ENCODE peak calls at places on chromosome 13, in eight cellular contexts. One of them, this sample, is unnamed.

GRCh38 chr13:109784590-109785140 is 1.7 kb downstream of the IRS2 start:
- DNase-seq in CD4-positive, CD25-positive, alpha-beta regulatory T cell: peak
- DNase-seq in AG09309: no peak
- DNase-seq in C1 segment of cervical spinal cord: peak
- DNase-seq in occipital lobe: peak
- DNase-seq in NCI-H748 treated with DMSO at 0.1 percent for 48 hours: peak
- DNase-seq in Caki2: peak
- DNase-seq in type B pancreatic cell: peak
- DNase-seq in this sample: peak

GRCh38 chr13:68984688-68985319 is 1122.8 kb upstream of the ATXN8OS start:
- DNase-seq in CD4-positive, CD25-positive, alpha-beta regulatory T cell: no peak
- DNase-seq in AG09309: no peak
- DNase-seq in C1 segment of cervical spinal cord: no peak
- DNase-seq in occipital lobe: no peak
- DNase-seq in NCI-H748 treated with DMSO at 0.1 percent for 48 hours: no peak
- DNase-seq in Caki2: no peak
- DNase-seq in type B pancreatic cell: no peak
- DNase-seq in this sample: no peak

GRCh38 chr13:80340643-80341097 is 256 bp downstream of the SPRY2 start:
- DNase-seq in CD4-positive, CD25-positive, alpha-beta regulatory T cell: no peak
- DNase-seq in AG09309: no peak
- DNase-seq in C1 segment of cervical spinal cord: peak
- DNase-seq in occipital lobe: peak
- DNase-seq in NCI-H748 treated with DMSO at 0.1 percent for 48 hours: peak
- DNase-seq in Caki2: peak
- DNase-seq in type B pancreatic cell: no peak
- DNase-seq in this sample: peak

GRCh38 chr13:29923554-29924481 is 73.4 kb upstream of the UBL3 start:
- DNase-seq in CD4-positive, CD25-positive, alpha-beta regulatory T cell: peak
- DNase-seq in AG09309: peak
- DNase-seq in C1 segment of cervical spinal cord: peak
- DNase-seq in occipital lobe: no peak
- DNase-seq in NCI-H748 treated with DMSO at 0.1 percent for 48 hours: peak
- DNase-seq in Caki2: peak
- DNase-seq in type B pancreatic cell: no peak
- DNase-seq in this sample: peak

GRCh38 chr13:35891486-35891885 is 239.7 kb downstream of the DCLK1 start:
- DNase-seq in CD4-positive, CD25-positive, alpha-beta regulatory T cell: no peak
- DNase-seq in AG09309: no peak
- DNase-seq in C1 segment of cervical spinal cord: no peak
- DNase-seq in occipital lobe: no peak
- DNase-seq in NCI-H748 treated with DMSO at 0.1 percent for 48 hours: no peak
- DNase-seq in Caki2: no peak
- DNase-seq in type B pancreatic cell: no peak
- DNase-seq in this sample: no peak

GRCh38 chr13:59447031-59447430 is 716.7 kb downstream of the DIAPH3 start:
- DNase-seq in CD4-positive, CD25-positive, alpha-beta regulatory T cell: no peak
- DNase-seq in AG09309: no peak
- DNase-seq in C1 segment of cervical spinal cord: no peak
- DNase-seq in occipital lobe: no peak
- DNase-seq in NCI-H748 treated with DMSO at 0.1 percent for 48 hours: no peak
- DNase-seq in Caki2: no peak
- DNase-seq in type B pancreatic cell: no peak
- DNase-seq in this sample: no peak

GRCh38 chr13:46586766-46587509 is 34.0 kb downstream of the LRCH1 start:
- DNase-seq in CD4-positive, CD25-positive, alpha-beta regulatory T cell: no peak
- DNase-seq in AG09309: no peak
- DNase-seq in C1 segment of cervical spinal cord: no peak
- DNase-seq in occipital lobe: no peak
- DNase-seq in NCI-H748 treated with DMSO at 0.1 percent for 48 hours: no peak
- DNase-seq in Caki2: peak
- DNase-seq in type B pancreatic cell: no peak
- DNase-seq in this sample: no peak

GRCh38 chr13:96984061-96984508 is 10.2 kb downstream of the OXGR1 start:
- DNase-seq in CD4-positive, CD25-positive, alpha-beta regulatory T cell: no peak
- DNase-seq in AG09309: no peak
- DNase-seq in C1 segment of cervical spinal cord: no peak
- DNase-seq in occipital lobe: no peak
- DNase-seq in NCI-H748 treated with DMSO at 0.1 percent for 48 hours: no peak
- DNase-seq in Caki2: no peak
- DNase-seq in type B pancreatic cell: no peak
- DNase-seq in this sample: no peak

GRCh38 chr13:20461860-20462532 is 63.7 kb downstream of the CRYL1 start:
- DNase-seq in CD4-positive, CD25-positive, alpha-beta regulatory T cell: no peak
- DNase-seq in AG09309: no peak
- DNase-seq in C1 segment of cervical spinal cord: no peak
- DNase-seq in occipital lobe: no peak
- DNase-seq in NCI-H748 treated with DMSO at 0.1 percent for 48 hours: no peak
- DNase-seq in Caki2: no peak
- DNase-seq in type B pancreatic cell: no peak
- DNase-seq in this sample: no peak

GRCh38 chr13:32824671-32825070 is 191.6 kb upstream of the KL start:
- DNase-seq in CD4-positive, CD25-positive, alpha-beta regulatory T cell: no peak
- DNase-seq in AG09309: peak
- DNase-seq in C1 segment of cervical spinal cord: no peak
- DNase-seq in occipital lobe: no peak
- DNase-seq in NCI-H748 treated with DMSO at 0.1 percent for 48 hours: no peak
- DNase-seq in Caki2: peak
- DNase-seq in type B pancreatic cell: no peak
- DNase-seq in this sample: no peak

This sample was measured in G401.